ENCODE peak calls at places on chromosomes 4 and X, in four cellular contexts. F is lung, E is astrocyte of the spinal cord, X is GM12865. G is an unnamed sample.

GRCh38 chrX:155056877-155057792 is 13.8 kb downstream of the CMC4 start:
- DNase-seq in F (peak; percentile 64), E (peak; percentile 72), X (peak; percentile 72), G (peak; percentile 60)

GRCh38 chrX:46059316-46059715 is 485.9 kb downstream of the ZNF674 start:
- DNase-seq in F (no peak), E (no peak), X (no peak), G (no peak)

GRCh38 chrX:9855536-9856320 is 69.5 kb downstream of the SHROOM2 start:
- DNase-seq in F (no peak), E (no peak), X (no peak), G (no peak)

GRCh38 chr4:176099314-176099713 is 33.7 kb downstream of the WDR17 start:
- DNase-seq in F (no peak), E (no peak), X (no peak), G (no peak)

GRCh38 chr4:48709920-48710319 is 70.2 kb downstream of the FRYL start:
- DNase-seq in F (no peak), E (no peak), X (no peak), G (no peak)

GRCh38 chr4:15226203-15226602 is 201.6 kb upstream of the C1QTNF7 start:
- DNase-seq in F (no peak), E (no peak), X (no peak), G (no peak)

GRCh38 chr4:186621959-186622553 is 66.7 kb upstream of the MTNR1A start:
- DNase-seq in F (no peak), E (peak; percentile 90), X (no peak), G (no peak)

GRCh38 chr4:161856711-161857326 is 307.0 kb downstream of the FSTL5 start:
- DNase-seq in F (no peak), E (peak; percentile 16), X (no peak), G (no peak)

GRCh38 chr4:42151568-42152506 is 618 bp downstream of the BEND4 start:
- DNase-seq in F (no peak), E (no peak), X (peak; percentile 53), G (peak; percentile 62)

GRCh38 chr4:22237155-22237751 is 278.6 kb downstream of the ADGRA3 start:
- DNase-seq in F (no peak), E (no peak), X (peak; percentile 48), G (peak; percentile 74)

GRCh38 chr4:144318797-144319196 is 178.3 kb upstream of the GYPA start:
- DNase-seq in F (no peak), E (no peak), X (no peak), G (no peak)

GRCh38 chr4:173182403-173182802 is 13.8 kb downstream of the GALNT7 start:
- DNase-seq in F (no peak), E (peak; percentile 92), X (no peak), G (peak; percentile 11)

GRCh38 chr4:67437974-67438713 is 107.2 kb downstream of the CENPC start:
- DNase-seq in F (no peak), E (peak; percentile 55), X (no peak), G (no peak)

GRCh38 chr4:78059524-78059889 is 2.4 kb downstream of the FRAS1 start:
- DNase-seq in F (peak; percentile 57), E (peak; percentile 66), X (peak; percentile 57), G (peak; percentile 31)

GRCh38 chr4:123922847-123923246 is 526.3 kb downstream of the SPRY1 start:
- DNase-seq in F (no peak), E (no peak), X (no peak), G (no peak)

GRCh38 chrX:44915361-44915868 is 42.4 kb downstream of the KDM6A start:
- DNase-seq in F (no peak), E (no peak), X (no peak), G (no peak)

GRCh38 chr4:172785623-172786022 is 383.0 kb upstream of the GALNT7 start:
- DNase-seq in F (no peak), E (no peak), X (no peak), G (no peak)

GRCh38 chr4:93174598-93174997 is 654.0 kb upstream of the ATOH1 start:
- DNase-seq in F (no peak), E (no peak), X (no peak), G (no peak)

GRCh38 chr4:3261411-3262207 is 12.7 kb downstream of the MSANTD1 start:
- DNase-seq in F (no peak), E (no peak), X (no peak), G (no peak)

GRCh38 chrX:24079405-24079804 is 24.6 kb downstream of the EIF2S3 start:
- DNase-seq in F (no peak), E (no peak), X (no peak), G (no peak)

GRCh38 chrX:24082446-24082845 is 27.7 kb downstream of the EIF2S3 start:
- DNase-seq in F (no peak), E (no peak), X (no peak), G (no peak)

GRCh38 chrX:24080670-24081069 is 25.9 kb downstream of the EIF2S3 start:
- DNase-seq in F (no peak), E (no peak), X (peak; percentile 31), G (no peak)

GRCh38 chrX:24085133-24085532 is 30.4 kb downstream of the EIF2S3 start:
- DNase-seq in F (no peak), E (no peak), X (no peak), G (no peak)

GRCh38 chrX:24081661-24082154 is 27.0 kb downstream of the EIF2S3 start:
- DNase-seq in F (no peak), E (peak; percentile 60), X (peak; percentile 75), G (peak; percentile 68)
- TF ChIP-seq CTCF in F (no peak), E (peak; percentile 72), X (peak; percentile 35), G (peak; percentile 50)

DNA sequence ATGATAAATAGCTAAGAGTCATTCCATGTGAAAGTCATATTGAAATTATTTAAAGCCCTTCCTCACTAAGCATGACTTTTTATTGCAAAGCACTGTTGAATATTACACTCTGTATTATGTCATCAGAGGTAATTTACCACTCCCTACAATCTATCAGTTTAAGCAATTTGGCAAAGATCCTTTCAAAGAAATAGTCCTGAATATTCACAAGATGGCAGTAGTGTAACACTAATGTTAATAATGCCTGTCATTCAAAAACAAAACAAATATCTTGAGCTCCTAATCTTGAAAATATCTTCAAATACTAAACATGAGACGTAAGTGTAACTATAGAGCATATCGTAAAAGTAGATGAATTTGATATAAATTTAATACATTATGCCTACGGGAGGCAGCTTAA is 208.6 kb upstream of the TECRL start:
- DNase-seq in F (no peak), E (peak; percentile 5), X (no peak), G (no peak)
- TF ChIP-seq CTCF in F (no peak), E (no peak), X (no peak), G (no peak)

GRCh38 chr4:4899202-4899925 is 39.9 kb downstream of the MSX1 start:
- DNase-seq in F (no peak), E (no peak), X (peak; percentile 12), G (no peak)

GRCh38 chr4:4901877-4902276 is 42.4 kb downstream of the MSX1 start:
- DNase-seq in F (no peak), E (no peak), X (no peak), G (no peak)
- TF ChIP-seq CTCF in F (no peak), E (no peak), X (no peak), G (peak; percentile 13)

GRCh38 chrX:132602701-132603100 is 113.9 kb upstream of the MBNL3 start:
- DNase-seq in F (no peak), E (no peak), X (no peak), G (no peak)
- TF ChIP-seq CTCF in F (no peak), E (no peak), X (no peak), G (no peak)

DNA sequence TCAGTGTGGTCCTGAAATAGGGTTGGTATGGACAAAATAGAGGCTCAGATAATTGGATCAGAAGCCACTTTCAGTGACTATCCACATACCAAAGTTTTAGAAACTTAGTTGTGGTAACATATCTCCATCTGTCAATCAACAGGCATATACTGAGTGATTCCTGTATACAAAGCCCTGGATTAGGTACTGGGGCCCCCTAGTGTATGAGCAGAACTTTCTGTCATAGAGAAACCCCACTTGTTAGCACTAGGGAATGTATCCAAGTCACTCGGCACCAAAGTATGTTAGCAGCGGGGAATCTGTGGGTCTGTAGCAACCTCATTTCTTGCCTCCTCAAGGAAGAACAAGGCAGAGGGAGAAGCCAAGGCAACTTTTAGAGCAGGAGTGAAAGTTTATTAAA is 50.7 kb downstream of the MAP7D3 start:
- DNase-seq in F (no peak), E (peak; percentile 44), X (peak; percentile 3), G (no peak)
- TF ChIP-seq CTCF in F (peak; percentile 17), E (peak; percentile 45), X (peak; percentile 14), G (peak; percentile 17)

GRCh38 chrX:104641176-104641575 is 75.2 kb downstream of the IL1RAPL2 start:
- DNase-seq in F (no peak), E (no peak), X (peak; percentile 1), G (no peak)
- TF ChIP-seq CTCF in F (no peak), E (no peak), X (peak; percentile 20), G (no peak)

DNA sequence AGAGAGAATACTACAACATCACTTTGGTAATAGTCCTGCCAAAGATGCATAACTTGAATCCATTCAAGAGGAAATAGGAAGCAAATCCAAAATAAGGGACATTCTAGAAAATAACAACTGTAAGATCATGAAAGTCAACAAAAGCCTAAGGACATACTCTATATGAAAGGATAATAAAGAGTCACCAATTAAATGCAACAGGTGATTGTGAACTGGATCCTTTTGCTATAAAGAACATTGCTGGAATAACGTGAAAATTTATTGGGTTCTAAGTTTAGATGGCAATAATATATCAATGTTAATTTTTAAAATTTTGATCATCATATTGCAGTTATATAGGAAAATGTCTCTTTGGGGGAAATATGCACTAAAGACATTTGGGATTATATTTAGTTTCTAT is 20.0 kb downstream of the BEX4 start:
- DNase-seq in F (no peak), E (no peak), X (no peak), G (no peak)
- TF ChIP-seq CTCF in F (no peak), E (no peak), X (no peak), G (no peak)

GRCh38 chrX:114581528-114582263 is 2.2 kb upstream of the HTR2C start:
- DNase-seq in F (no peak), E (no peak), X (no peak), G (no peak)

GRCh38 chrX:114583646-114584433 is at the start of gene HTR2C:
- DNase-seq in F (no peak), E (no peak), X (no peak), G (no peak)

GRCh38 chrX:114582698-114583395 is 1.0 kb upstream of the HTR2C start:
- DNase-seq in F (no peak), E (no peak), X (no peak), G (no peak)

GRCh38 chrX:114582264-114582632 is 1.6 kb upstream of the HTR2C start:
- DNase-seq in F (no peak), E (no peak), X (no peak), G (no peak)

DNA sequence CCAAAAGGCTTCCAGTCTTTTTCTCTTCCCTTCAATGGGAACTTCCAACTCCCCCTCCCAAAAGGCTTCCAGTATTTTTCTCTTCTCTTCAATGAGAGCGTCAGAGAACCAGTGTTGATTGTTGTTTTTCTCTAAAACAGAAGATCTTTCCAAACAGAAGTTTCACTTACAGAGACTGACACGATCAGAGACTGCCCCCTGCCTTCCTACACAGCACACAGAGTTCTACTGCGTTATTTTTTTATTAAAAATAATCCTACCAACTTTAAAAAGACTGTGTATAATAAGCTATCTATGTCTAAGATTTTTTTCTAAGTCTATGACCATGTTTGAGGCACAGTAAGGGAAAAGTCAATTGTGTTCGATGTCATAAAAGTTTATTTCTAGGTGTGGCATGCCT is 3.5 kb upstream of the HTR2C start:
- DNase-seq in F (no peak), E (no peak), X (no peak), G (no peak)
- TF ChIP-seq CTCF in F (no peak), E (peak; percentile 26), X (no peak), G (no peak)

GRCh38 chrX:15567886-15568616 is 32.7 kb downstream of the ACE2 start:
- DNase-seq in F (no peak), E (no peak), X (no peak), G (no peak)
- TF ChIP-seq CTCF in F (no peak), E (peak; percentile 24), X (no peak), G (no peak)

G was measured in activated CD8-positive, alpha-beta T cell treated with anti-CD3 and anti-CD28 coated beads for 36 hours.